ENCODE peak calls at places on chromosomes 12 and 14, in five cellular contexts. Z, A, M, Y and Q are unnamed samples.

GRCh38 chr12:77954156-77954555 is 123.5 kb downstream of the NAV3 start:
- DNase-seq in A (no peak), M (no peak), Y (no peak), Z (no peak), Q (no peak)

GRCh38 chr12:26282339-26282945 is 87.1 kb downstream of the SSPN start:
- DNase-seq in A (no peak), M (no peak), Z (no peak), Y (no peak), Q (no peak)

GRCh38 chr12:102504871-102505270 is 24.5 kb upstream of the IGF1 start:
- DNase-seq in M (no peak), A (no peak), Y (no peak), Z (no peak), Q (no peak)

GRCh38 chr12:123954647-123955350 is 17.8 kb downstream of the CCDC92 start:
- DNase-seq in A (no peak), M (no peak), Z (no peak), Y (no peak), Q (no peak)

GRCh38 chr12:104207416-104207941 is 8.1 kb upstream of the TXNRD1 start:
- DNase-seq in Z (no peak), M (no peak), Y (no peak), A (no peak), Q (no peak)

GRCh38 chr14:64563696-64564095 is 13.9 kb downstream of the PPP1R36 start:
- DNase-seq in A (no peak), M (no peak), Y (no peak), Z (no peak), Q (no peak)

GRCh38 chr12:93896427-93896826 is 219.3 kb downstream of the CRADD start:
- DNase-seq in Z (peak; percentile 33), A (no peak), M (no peak), Y (no peak), Q (no peak)

GRCh38 chr14:58292192-58292591 is 6.2 kb upstream of the ARID4A start:
- DNase-seq in A (no peak), Y (no peak), M (no peak), Z (no peak), Q (no peak)

GRCh38 chr12:39990122-39991101 is 115.5 kb downstream of the SLC2A13 start:
- DNase-seq in Y (peak; percentile 59), Z (peak; percentile 54), A (peak; percentile 22), M (peak; percentile 28), Q (no peak)

GRCh38 chr14:104450811-104451401 is 128.7 kb upstream of the C14orf180 start:
- DNase-seq in Y (peak; percentile 22), A (no peak), Z (no peak), M (no peak), Q (no peak)

DNA sequence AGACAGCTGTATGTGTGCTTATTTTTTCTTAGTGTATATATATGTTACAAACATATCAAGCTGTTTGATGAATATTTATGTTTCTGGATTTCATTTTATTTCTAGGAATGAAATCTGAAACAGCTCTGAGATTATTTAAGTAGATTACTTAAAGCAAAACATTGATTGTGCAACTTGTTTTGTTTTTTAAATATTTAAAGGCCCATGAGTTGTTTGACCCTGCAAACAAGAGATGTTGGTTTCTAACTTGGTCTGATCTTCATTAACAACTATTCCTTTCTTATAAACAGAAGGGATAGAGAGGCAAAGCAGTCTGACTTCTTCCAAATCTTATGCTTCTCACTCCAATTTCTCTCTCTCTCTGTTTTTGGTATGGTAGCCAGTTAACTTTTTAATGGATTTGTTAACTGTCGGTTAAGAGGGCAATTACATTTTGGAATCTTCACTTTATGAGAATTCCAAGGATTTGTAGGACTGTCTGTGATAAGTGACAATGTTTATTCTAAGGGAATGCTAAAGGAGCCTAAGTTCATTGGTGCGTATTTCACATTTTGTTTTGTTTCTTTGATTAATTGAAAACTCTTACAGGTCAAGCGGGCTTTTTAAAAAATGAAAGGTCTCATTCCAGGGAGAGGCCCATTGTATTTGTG is 102.6 kb upstream of the HMGA2 start:
- DNase-seq in Y (no peak), Z (no peak), A (no peak), M (no peak), Q (no peak)
- TF ChIP-seq ZNF274 in Y (no peak), Z (no peak), A (no peak), M (no peak), Q (no peak)

DNA sequence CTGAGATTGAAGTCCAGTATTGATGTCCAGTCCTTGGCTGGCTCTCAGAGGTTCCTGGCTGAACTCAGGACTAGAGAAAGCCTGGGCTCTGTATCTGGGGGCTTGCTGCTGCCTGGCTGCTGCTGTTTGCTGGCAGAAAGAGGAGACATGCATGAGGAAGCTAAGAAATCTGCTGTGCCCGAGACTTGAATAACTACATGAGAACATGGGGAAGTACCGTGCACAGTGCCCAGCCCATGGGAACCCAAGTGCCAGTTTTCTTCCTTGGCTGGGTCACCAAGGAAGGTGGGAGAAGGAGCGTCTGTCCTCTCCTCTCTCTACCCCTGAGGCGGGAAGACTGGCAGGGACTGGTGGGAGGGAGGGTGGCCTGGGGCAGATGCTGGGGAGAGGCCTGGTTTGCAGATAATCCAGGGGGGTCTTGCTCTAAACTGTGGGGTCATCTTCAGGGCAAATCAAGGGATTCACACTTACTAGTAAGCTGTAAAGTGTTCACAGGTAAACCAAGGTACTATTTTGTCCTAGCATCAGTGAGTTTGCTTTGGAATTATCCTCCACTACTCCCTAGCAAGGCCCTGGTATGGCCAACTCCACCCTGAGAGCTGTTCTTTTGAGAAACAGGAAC is 13.8 kb upstream of the ZFP36L1 start:
- DNase-seq in Z (no peak), A (no peak), Y (no peak), M (no peak), Q (no peak)
- TF ChIP-seq ZNF274 in Z (no peak), A (no peak), Y (no peak), M (no peak), Q (no peak)

GRCh38 chr12:108825205-108825950 is 32.0 kb downstream of the SSH1 start:
- DNase-seq in M (no peak), Z (no peak), Y (no peak), A (no peak), Q (no peak)
- TF ChIP-seq ZNF274 in M (no peak), Z (no peak), Y (no peak), A (no peak), Q (no peak)

DNA sequence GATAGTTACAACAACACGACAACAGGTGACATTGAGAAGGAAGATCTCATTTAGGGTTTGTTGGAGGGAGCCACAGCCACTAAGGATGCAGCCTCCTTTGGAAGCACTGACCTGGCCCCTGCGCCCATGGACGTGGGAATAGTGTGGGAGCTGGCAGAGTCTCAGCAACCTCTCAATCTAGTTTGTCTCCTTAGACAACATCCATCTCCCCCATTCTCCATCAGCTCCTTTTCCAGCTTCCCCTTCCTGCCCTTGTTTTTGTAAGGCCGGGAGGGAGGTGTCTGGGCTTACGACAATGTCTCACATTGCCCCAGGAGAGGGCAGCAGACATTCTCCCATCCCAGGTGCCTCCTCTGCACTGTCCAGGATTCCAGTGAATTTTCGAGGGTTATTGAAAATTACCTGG is 170.2 kb upstream of the PZP start:
- DNase-seq in A (no peak), Y (no peak), Z (peak; percentile 22), M (peak; percentile 50), Q (peak; percentile 81)
- TF ChIP-seq ZNF274 in A (no peak), Y (no peak), Z (no peak), M (no peak), Q (no peak)

GRCh38 chr12:3040026-3040656 is 37.0 kb upstream of the TSPAN9 start:
- DNase-seq in Y (no peak), M (no peak), Z (no peak), A (no peak), Q (no peak)
- TF ChIP-seq ZNF274 in Y (no peak), M (no peak), Z (no peak), A (no peak), Q (no peak)

GRCh38 chr12:4355843-4356327 is 23.6 kb downstream of the FGF23 start:
- DNase-seq in A (peak; percentile 41), Z (peak; percentile 60), M (peak; percentile 28), Y (peak; percentile 99), Q (peak; percentile 99)

GRCh38 chr12:4355150-4355842 is 24.2 kb downstream of the FGF23 start:
- DNase-seq in A (no peak), Y (no peak), Z (no peak), M (no peak), Q (no peak)

GRCh38 chr12:4353785-4354208 is 25.7 kb downstream of the FGF23 start:
- DNase-seq in M (no peak), Y (no peak), Z (no peak), A (no peak), Q (peak; percentile 43)
- TF ChIP-seq ZNF274 in M (no peak), Y (no peak), Z (no peak), A (no peak), Q (no peak)

DNA sequence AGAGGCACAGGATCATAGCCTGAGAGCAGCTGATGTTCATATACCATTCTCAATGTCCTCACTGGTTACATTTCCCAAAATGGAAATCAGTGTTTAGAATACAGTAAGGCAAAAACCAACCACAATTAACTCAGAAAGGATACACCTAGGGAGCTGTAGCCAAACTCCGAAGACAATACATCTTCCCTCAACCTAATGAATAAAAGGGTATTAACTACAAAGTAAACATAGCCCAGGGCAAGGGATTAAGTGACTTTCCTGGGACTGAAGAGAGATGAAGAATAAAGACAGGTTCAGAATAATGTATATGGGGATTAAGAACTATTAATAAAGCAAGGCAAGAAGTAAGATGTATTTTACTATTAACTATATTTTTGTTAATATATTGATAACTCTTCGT is 79.5 kb downstream of the RPS29 start:
- DNase-seq in A (no peak), Y (no peak), Z (no peak), M (no peak), Q (no peak)
- TF ChIP-seq ZNF274 in A (no peak), Y (no peak), Z (no peak), M (no peak), Q (no peak)

DNA sequence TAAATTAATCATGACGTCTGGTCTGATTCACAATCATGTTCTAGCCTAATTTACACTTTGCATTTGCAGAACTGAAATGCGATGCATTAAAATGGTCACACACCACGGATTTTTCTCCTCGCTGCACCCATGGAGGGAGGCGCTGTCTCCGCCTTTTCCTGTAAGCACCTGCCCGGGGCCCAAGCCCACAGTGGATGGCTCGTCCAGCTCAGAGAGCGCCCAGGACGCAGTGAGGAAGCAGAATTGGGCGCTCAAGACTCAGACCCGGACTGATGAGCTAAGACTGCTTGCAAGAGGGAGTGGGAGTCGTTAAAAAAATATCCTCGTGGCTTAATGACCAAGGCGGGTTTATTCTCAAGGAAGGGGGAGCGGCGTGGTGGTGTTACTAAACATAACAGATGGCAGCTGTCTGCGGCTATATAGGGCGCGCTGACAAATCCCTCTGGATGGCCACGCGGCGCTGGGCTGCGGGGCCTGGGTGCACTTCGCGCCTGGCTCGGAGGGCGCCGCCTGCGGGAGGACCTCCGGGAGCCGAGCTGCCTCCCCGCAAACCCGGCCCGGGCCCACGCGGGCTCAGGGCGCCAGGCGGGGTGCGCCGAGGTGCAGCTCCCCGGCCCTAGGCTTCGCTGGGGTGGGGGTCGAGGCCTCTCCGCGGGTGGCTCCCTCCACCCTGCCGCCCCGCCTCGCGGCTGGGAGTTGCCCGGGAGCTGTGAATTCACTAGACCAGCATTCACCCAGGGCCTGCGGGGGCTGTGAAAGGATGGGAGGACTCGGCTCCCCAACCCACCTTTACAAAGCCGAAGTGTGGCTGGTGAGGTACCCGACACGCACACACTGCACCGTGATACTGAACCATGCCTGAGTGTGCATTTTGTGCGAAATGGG is 78.7 kb downstream of the PPM1A start:
- DNase-seq in M (no peak), A (no peak), Z (no peak), Y (peak; percentile 72), Q (no peak)
- TF ChIP-seq ZNF274 in M (no peak), A (no peak), Z (no peak), Y (no peak), Q (no peak)